ENCODE peak calls at places on chromosomes 16 and 17, in six cellular contexts. R, F, U, C, Y and B are unnamed samples.

GRCh38 chr16:84284168-84284722 is 10.4 kb upstream of the WFDC1 start:
- DNase-seq in C (no peak), R (peak; percentile 22), F (peak; percentile 77), U (peak; percentile 48), Y (peak; percentile 55), B (peak; percentile 72)

GRCh38 chr16:16005725-16006124 is 56.3 kb downstream of the ABCC1 start:
- DNase-seq in F (no peak), U (no peak), R (no peak), C (no peak), Y (no peak), B (no peak)

GRCh38 chr16:85553436-85554113 is 59.5 kb upstream of the GSE1 start:
- DNase-seq in Y (peak; percentile 76), R (peak; percentile 87), C (no peak), F (peak; percentile 80), U (peak; percentile 84), B (peak; percentile 78)

GRCh38 chr17:77353684-77354419 is 213.1 kb downstream of the SEC14L1 start:
- DNase-seq in F (no peak), R (no peak), U (no peak), Y (no peak), C (no peak), B (no peak)

GRCh38 chr17:49971199-49971847 is 2.3 kb downstream of the DLX4 start:
- DNase-seq in U (no peak), F (no peak), Y (no peak), C (no peak), R (no peak), B (peak; percentile 35)

GRCh38 chr17:75344664-75345063 is 55.4 kb upstream of the SLC25A19 start:
- DNase-seq in F (no peak), R (no peak), Y (peak; percentile 42), U (no peak), C (no peak), B (peak; percentile 33)

GRCh38 chr16:57299719-57300386 is 15.4 kb upstream of the PLLP start:
- DNase-seq in R (peak; percentile 84), C (peak; percentile 91), Y (peak; percentile 89), U (peak; percentile 97), F (peak; percentile 95), B (peak; percentile 94)

GRCh38 chr17:37134050-37134449 is 185.3 kb downstream of the AATF start:
- DNase-seq in C (no peak), Y (no peak), U (no peak), F (no peak), R (peak; percentile 37), B (no peak)

GRCh38 chr16:15785386-15786059 is 71.3 kb downstream of the MYH11 start:
- DNase-seq in R (no peak), Y (no peak), F (no peak), U (no peak), C (no peak), B (no peak)

GRCh38 chr16:54135361-54136275 is 151.0 kb downstream of the IRX3 start:
- DNase-seq in R (no peak), U (no peak), F (no peak), Y (no peak), C (no peak), B (no peak)

GRCh38 chr17:39239640-39240314 is 14.0 kb upstream of the STAC2 start:
- DNase-seq in R (peak; percentile 72), Y (peak; percentile 91), U (peak; percentile 55), C (no peak), F (peak; percentile 94), B (peak; percentile 92)

GRCh38 chr16:49531425-49531824 is 157.8 kb downstream of the C16orf78 start:
- DNase-seq in F (no peak), Y (no peak), C (no peak), U (no peak), R (no peak), B (no peak)

GRCh38 chr16:49532873-49533272 is 159.3 kb downstream of the C16orf78 start:
- DNase-seq in C (no peak), F (no peak), U (no peak), R (no peak), Y (no peak), B (no peak)

GRCh38 chr16:49533436-49533835 is 159.8 kb downstream of the C16orf78 start:
- DNase-seq in Y (no peak), C (no peak), R (no peak), U (no peak), F (no peak), B (no peak)

GRCh38 chr16:49530396-49530795 is 156.8 kb downstream of the C16orf78 start:
- DNase-seq in C (no peak), R (no peak), U (no peak), F (no peak), Y (no peak), B (no peak)

GRCh38 chr16:49532243-49532870 is 158.8 kb downstream of the C16orf78 start:
- DNase-seq in F (no peak), Y (no peak), C (no peak), R (no peak), U (no peak), B (no peak)
- TF ChIP-seq CREB1 in F (no peak), Y (no peak), C (no peak), R (no peak), U (no peak), B (no peak)

GRCh38 chr16:30372037-30372712 is 1.9 kb upstream of the TBC1D10B start:
- DNase-seq in F (no peak), C (no peak), U (no peak), R (no peak), Y (no peak), B (no peak)

GRCh38 chr16:30369938-30370443 is 303 bp downstream of the TBC1D10B start:
- DNase-seq in C (no peak), Y (no peak), R (no peak), F (no peak), U (no peak), B (no peak)

GRCh38 chr16:30370444-30371247 is at the start of gene TBC1D10B:
- DNase-seq in U (peak; percentile 100), F (peak; percentile 97), R (peak; percentile 99), C (peak; percentile 100), Y (peak; percentile 99), B (peak; percentile 100)

GRCh38 chr16:30372725-30373124 is 1.9 kb upstream of the MYL11 start:
- DNase-seq in R (no peak), F (no peak), C (no peak), U (no peak), Y (no peak), B (no peak)

DNA sequence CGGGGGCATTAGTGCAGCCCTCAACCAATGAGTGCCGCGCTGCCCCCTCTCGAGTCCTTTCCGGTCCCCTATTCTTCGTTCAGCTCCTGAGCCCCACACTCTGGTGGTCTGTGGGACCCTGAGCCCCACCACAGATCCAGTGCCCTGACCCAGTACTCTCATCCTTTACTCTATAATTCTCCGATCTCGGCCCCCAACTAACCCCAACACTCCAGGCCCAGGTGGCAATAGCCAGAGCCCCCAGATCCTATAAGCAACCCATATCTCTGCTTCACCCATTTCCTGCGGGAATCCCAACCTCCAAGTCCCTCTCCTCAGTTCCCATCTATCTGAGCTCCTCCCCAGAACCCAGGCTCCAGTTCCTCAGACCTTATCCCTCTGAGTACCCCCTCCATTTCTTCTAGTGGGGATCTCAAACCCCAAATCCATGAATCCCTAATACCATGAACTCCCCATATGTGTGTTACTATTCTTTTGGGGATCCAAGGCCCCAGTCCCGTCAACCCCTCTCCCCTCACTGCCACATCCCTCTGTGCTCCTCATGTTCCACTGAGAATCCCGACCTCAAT is 1.0 kb upstream of the TBC1D10B start:
- DNase-seq in R (no peak), Y (no peak), U (no peak), C (no peak), F (no peak), B (peak; percentile 27)
- TF ChIP-seq CTCF in R (no peak), Y (no peak), U (no peak), C (no peak), F (no peak), B (no peak)

DNA sequence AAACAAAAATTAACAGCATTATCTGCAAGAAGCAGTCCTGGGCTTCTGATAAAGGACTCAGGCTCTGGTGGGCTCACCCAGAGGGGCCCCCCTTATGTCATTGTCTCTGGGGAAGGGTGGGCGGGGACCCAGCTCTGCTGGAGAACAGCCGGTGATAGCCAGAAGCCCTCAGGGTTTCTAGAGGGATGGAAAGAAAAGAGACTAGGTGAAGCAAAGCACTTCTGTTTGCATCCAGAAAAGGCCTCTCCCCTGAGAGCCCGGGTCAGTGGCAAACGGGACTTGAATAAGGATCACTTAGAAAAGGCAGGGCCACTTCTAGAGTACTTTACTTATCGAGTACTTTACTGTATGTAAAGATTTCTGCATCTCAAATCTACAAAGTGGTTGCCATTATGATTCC is 7.1 kb upstream of the CDC42EP4 start:
- DNase-seq in Y (no peak), C (no peak), F (no peak), R (peak; percentile 36), U (no peak), B (no peak)
- TF ChIP-seq CREB1 in Y (no peak), C (no peak), F (no peak), R (no peak), U (no peak), B (no peak)

GRCh38 chr17:48561894-48562810 is 16.0 kb downstream of the HOXB4 start:
- DNase-seq in R (no peak), C (peak; percentile 65), U (no peak), Y (no peak), F (no peak), B (no peak)
- TF ChIP-seq CTCF in R (peak; percentile 36), C (no peak), U (no peak), Y (no peak), F (peak; percentile 36), B (peak; percentile 29)

DNA sequence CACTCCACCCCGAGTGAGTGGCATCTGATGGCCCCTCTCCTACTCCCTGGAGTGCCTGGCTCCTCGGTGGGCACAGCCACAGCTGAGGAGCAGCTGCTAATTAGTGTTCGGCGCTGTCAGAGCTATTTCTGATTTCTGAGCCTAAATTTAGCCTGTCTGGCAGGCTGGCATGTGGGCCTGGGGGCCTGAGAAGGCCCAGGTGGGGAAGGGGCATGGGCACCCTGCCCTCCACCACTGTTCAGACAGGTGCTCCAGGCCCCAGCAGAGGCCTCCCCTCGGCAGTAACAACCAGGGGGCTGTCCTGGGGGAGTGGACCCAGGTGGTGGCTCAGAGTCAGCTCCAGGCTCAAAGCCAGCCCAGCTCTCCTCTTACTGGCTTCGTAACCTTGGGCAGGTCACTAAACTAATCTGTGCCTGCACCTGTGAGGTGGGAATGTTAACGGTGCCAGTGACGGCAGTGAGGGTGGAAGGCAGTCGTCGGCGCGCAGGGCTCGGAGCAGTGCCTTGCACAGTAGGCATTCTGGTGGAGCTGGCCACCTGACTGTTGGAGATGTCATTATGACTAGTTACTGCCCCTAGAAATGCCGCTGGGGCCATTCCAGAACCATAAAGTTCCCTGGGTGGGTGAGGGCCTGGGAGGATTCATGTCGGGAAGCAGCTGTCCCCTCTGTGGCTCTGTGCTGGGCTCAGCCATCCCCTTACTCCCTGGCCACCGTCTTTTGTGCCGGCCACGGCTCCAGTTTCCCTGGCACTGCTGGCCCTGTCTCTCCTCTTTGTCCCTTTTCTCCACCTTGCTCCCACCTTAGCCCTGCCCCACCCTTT is 6.6 kb downstream of the FMNL1 start:
- DNase-seq in C (no peak), F (no peak), U (no peak), R (no peak), Y (no peak), B (no peak)
- TF ChIP-seq CREB1 in C (no peak), F (no peak), U (no peak), R (no peak), Y (no peak), B (no peak)

GRCh38 chr17:51435641-51436091 is 175.3 kb downstream of the UTP18 start:
- DNase-seq in R (peak; percentile 55), F (peak; percentile 72), C (no peak), U (peak; percentile 92), Y (peak; percentile 79), B (peak; percentile 79)
- TF ChIP-seq CTCF in R (peak; percentile 65), F (peak; percentile 78), C (peak; percentile 48), U (peak; percentile 87), Y (peak; percentile 38), B (peak; percentile 81)